ENCODE peak calls at places on chromosomes 6 and 20, in six cellular contexts. One of them, this sample, is unnamed.

GRCh38 chr6:100487638-100488037 is 22.9 kb upstream of the SIM1 start:
- DNase-seq in lower lobe of right lung: no peak
- DNase-seq in foreskin keratinocyte: no peak
- DNase-seq in NCI-H524 treated with DMSO at 0.1 percent for 48 hours: no peak
- DNase-seq in psoas muscle: no peak
- DNase-seq in pons: no peak
- DNase-seq in this sample: no peak

GRCh38 chr6:154289818-154290508 is 66.6 kb downstream of the IPCEF1 start:
- DNase-seq in lower lobe of right lung: no peak
- DNase-seq in foreskin keratinocyte: no peak
- DNase-seq in NCI-H524 treated with DMSO at 0.1 percent for 48 hours: no peak
- DNase-seq in psoas muscle: no peak
- DNase-seq in pons: no peak
- DNase-seq in this sample: no peak

GRCh38 chr6:129691709-129692108 is 18.3 kb downstream of the ARHGAP18 start:
- DNase-seq in lower lobe of right lung: no peak
- DNase-seq in foreskin keratinocyte: no peak
- DNase-seq in NCI-H524 treated with DMSO at 0.1 percent for 48 hours: no peak
- DNase-seq in psoas muscle: no peak
- DNase-seq in pons: no peak
- DNase-seq in this sample: no peak

GRCh38 chr6:10518461-10519216 is 2.5 kb upstream of the GCNT2 start:
- DNase-seq in lower lobe of right lung: no peak
- DNase-seq in foreskin keratinocyte: peak; percentile 74
- DNase-seq in NCI-H524 treated with DMSO at 0.1 percent for 48 hours: no peak
- DNase-seq in psoas muscle: no peak
- DNase-seq in pons: peak; percentile 37
- DNase-seq in this sample: peak; percentile 72

GRCh38 chr20:8082025-8082424 is 50.0 kb upstream of the PLCB1 start:
- DNase-seq in lower lobe of right lung: no peak
- DNase-seq in foreskin keratinocyte: peak; percentile 23
- DNase-seq in NCI-H524 treated with DMSO at 0.1 percent for 48 hours: no peak
- DNase-seq in psoas muscle: no peak
- DNase-seq in pons: no peak
- DNase-seq in this sample: peak; percentile 10

GRCh38 chr6:55694148-55694547 is 115.2 kb upstream of the HMGCLL1 start:
- DNase-seq in lower lobe of right lung: no peak
- DNase-seq in foreskin keratinocyte: peak; percentile 47
- DNase-seq in NCI-H524 treated with DMSO at 0.1 percent for 48 hours: no peak
- DNase-seq in psoas muscle: no peak
- DNase-seq in pons: no peak
- DNase-seq in this sample: no peak

GRCh38 chr6:113560376-113560775 is 296.8 kb upstream of the MARCKS start:
- DNase-seq in lower lobe of right lung: no peak
- DNase-seq in foreskin keratinocyte: no peak
- DNase-seq in NCI-H524 treated with DMSO at 0.1 percent for 48 hours: no peak
- DNase-seq in psoas muscle: no peak
- DNase-seq in pons: no peak
- DNase-seq in this sample: no peak

GRCh38 chr6:163207984-163208383 is 206.5 kb upstream of the QKI start:
- DNase-seq in lower lobe of right lung: no peak
- DNase-seq in foreskin keratinocyte: no peak
- DNase-seq in NCI-H524 treated with DMSO at 0.1 percent for 48 hours: peak; percentile 35
- DNase-seq in psoas muscle: no peak
- DNase-seq in pons: peak; percentile 44
- DNase-seq in this sample: no peak

GRCh38 chr6:130069471-130069870 is 51.1 kb downstream of the L3MBTL3 start:
- DNase-seq in lower lobe of right lung: no peak
- DNase-seq in foreskin keratinocyte: no peak
- DNase-seq in NCI-H524 treated with DMSO at 0.1 percent for 48 hours: no peak
- DNase-seq in psoas muscle: no peak
- DNase-seq in pons: no peak
- DNase-seq in this sample: no peak

GRCh38 chr6:169092375-169092774 is 161.3 kb downstream of the THBS2 start:
- DNase-seq in lower lobe of right lung: no peak
- DNase-seq in foreskin keratinocyte: no peak
- DNase-seq in NCI-H524 treated with DMSO at 0.1 percent for 48 hours: no peak
- DNase-seq in psoas muscle: no peak
- DNase-seq in pons: no peak
- DNase-seq in this sample: no peak

GRCh38 chr6:155177369-155177961 is 86.3 kb upstream of the CLDN20 start:
- DNase-seq in lower lobe of right lung: no peak
- DNase-seq in foreskin keratinocyte: no peak
- DNase-seq in NCI-H524 treated with DMSO at 0.1 percent for 48 hours: peak; percentile 7
- DNase-seq in psoas muscle: no peak
- DNase-seq in pons: peak; percentile 82
- DNase-seq in this sample: no peak

GRCh38 chr20:11372831-11373230 is 544.9 kb upstream of the BTBD3 start:
- DNase-seq in lower lobe of right lung: no peak
- DNase-seq in foreskin keratinocyte: no peak
- DNase-seq in NCI-H524 treated with DMSO at 0.1 percent for 48 hours: no peak
- DNase-seq in psoas muscle: no peak
- DNase-seq in pons: no peak
- DNase-seq in this sample: no peak

GRCh38 chr20:57092112-57092899 is 174.1 kb downstream of the BMP7 start:
- DNase-seq in lower lobe of right lung: peak; percentile 69
- DNase-seq in foreskin keratinocyte: peak; percentile 33
- DNase-seq in NCI-H524 treated with DMSO at 0.1 percent for 48 hours: no peak
- DNase-seq in psoas muscle: peak; percentile 50
- DNase-seq in pons: peak; percentile 79
- DNase-seq in this sample: no peak

GRCh38 chr6:32196682-32197616 is 4.5 kb upstream of the GPSM3 start:
- DNase-seq in lower lobe of right lung: no peak
- DNase-seq in foreskin keratinocyte: no peak
- DNase-seq in NCI-H524 treated with DMSO at 0.1 percent for 48 hours: no peak
- DNase-seq in psoas muscle: no peak
- DNase-seq in pons: peak; percentile 74
- DNase-seq in this sample: no peak

GRCh38 chr6:159729598-159729997 is 2.3 kb downstream of the WTAP start:
- DNase-seq in lower lobe of right lung: no peak
- DNase-seq in foreskin keratinocyte: peak; percentile 9
- DNase-seq in NCI-H524 treated with DMSO at 0.1 percent for 48 hours: no peak
- DNase-seq in psoas muscle: no peak
- DNase-seq in pons: no peak
- DNase-seq in this sample: no peak